ENCODE peak calls at places on chromosome 15, in nine cellular contexts. U, X, F, J, L, T, C, K and P are unnamed samples.

GRCh38 chr15:78049691-78050440 is 27.6 kb downstream of the TBC1D2B start:
- DNase-seq in U (no peak), X (no peak), F (no peak), J (no peak), L (peak; percentile 90), T (no peak), C (no peak), K (no peak), P (no peak)

GRCh38 chr15:51132384-51133139 is 37.9 kb upstream of the TNFAIP8L3 start:
- DNase-seq in U (no peak), X (peak; percentile 45), F (peak; percentile 24), J (peak; percentile 51), L (peak; percentile 94), T (peak; percentile 28), C (peak; percentile 66), K (peak; percentile 35), P (peak; percentile 23)

GRCh38 chr15:40688932-40689799 is 5.8 kb upstream of the RAD51 start:
- DNase-seq in U (no peak), X (no peak), F (no peak), J (no peak), L (no peak), T (no peak), C (no peak), K (no peak), P (no peak)

GRCh38 chr15:40594429-40594836 is 384 bp downstream of the KNL1 start:
- DNase-seq in U (no peak), X (peak; percentile 80), F (peak; percentile 2), J (peak; percentile 83), L (peak; percentile 82), T (peak; percentile 38), C (peak; percentile 75), K (no peak), P (peak; percentile 61)

GRCh38 chr15:39367591-39367990 is 213.3 kb upstream of the THBS1 start:
- DNase-seq in U (no peak), X (no peak), F (no peak), J (no peak), L (no peak), T (no peak), C (no peak), K (no peak), P (no peak)

GRCh38 chr15:92643849-92644815 is 11.4 kb downstream of the FAM174B start:
- DNase-seq in U (no peak), X (no peak), F (no peak), J (no peak), L (no peak), T (no peak), C (no peak), K (no peak), P (no peak)

GRCh38 chr15:84658788-84659411 is 901 bp upstream of the NMB start:
- DNase-seq in U (no peak), X (peak; percentile 26), F (no peak), J (no peak), L (no peak), T (no peak), C (no peak), K (no peak), P (no peak)

GRCh38 chr15:31254431-31255175 is 72.0 kb upstream of the KLF13 start:
- DNase-seq in U (no peak), X (no peak), F (no peak), J (no peak), L (peak; percentile 31), T (no peak), C (no peak), K (no peak), P (no peak)

GRCh38 chr15:79244876-79245275 is 37.6 kb upstream of the ANKRD34C start:
- DNase-seq in U (no peak), X (no peak), F (no peak), J (no peak), L (no peak), T (no peak), C (no peak), K (no peak), P (no peak)

DNA sequence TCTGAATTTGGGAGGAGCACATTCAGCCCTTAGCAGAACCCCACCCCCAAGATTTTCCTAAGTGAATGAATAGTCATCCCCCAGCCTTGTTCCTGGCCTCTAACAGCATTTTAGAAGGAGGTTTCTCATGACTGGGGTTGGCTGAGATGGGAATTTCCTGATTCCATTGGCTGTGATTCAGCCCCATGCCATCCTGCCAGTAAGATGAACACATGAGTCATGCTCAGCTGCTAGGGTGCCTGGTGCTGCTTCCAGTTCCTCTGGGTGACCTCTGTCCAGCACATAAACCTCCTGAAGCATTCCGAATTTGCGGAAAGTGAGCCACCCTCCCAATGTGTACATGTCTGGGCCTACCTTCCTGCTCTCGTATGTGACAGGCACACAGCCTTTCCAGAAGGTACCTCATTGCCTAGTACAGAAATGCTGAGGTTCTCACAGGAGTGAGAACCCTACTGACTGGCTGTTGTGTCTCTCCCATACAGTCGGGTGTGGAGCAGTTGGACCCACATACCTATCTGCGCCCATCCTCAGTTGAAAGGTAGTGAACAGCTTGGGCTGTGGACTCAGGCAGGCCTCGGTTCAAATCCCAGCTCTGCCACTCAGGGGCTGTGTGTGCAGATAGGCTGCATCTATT is 91.7 kb downstream of the APBA2 start:
- DNase-seq in U (no peak), X (no peak), F (no peak), J (no peak), L (peak; percentile 94), T (no peak), C (no peak), K (no peak), P (no peak)
- H3K27ac ChIP-seq in U (no peak overlapping the region), X (peak overlapping the region; percentile 67), F (no peak overlapping the region), J (no peak overlapping the region), L (peak overlapping the region; percentile 13), T (no peak overlapping the region), C (peak overlapping the region; percentile 15), K (no peak overlapping the region), P (no peak overlapping the region)

GRCh38 chr15:25427861-25428260 is 11.0 kb downstream of the UBE3A start:
- DNase-seq in U (no peak), X (no peak), F (no peak), J (peak; percentile 37), L (no peak), T (no peak), C (no peak), K (no peak), P (no peak)
- H3K4me3 ChIP-seq in U (no peak overlapping the region), X (no peak overlapping the region), F (no peak overlapping the region), J (no peak overlapping the region), L (no peak overlapping the region), T (no peak overlapping the region), C (no peak overlapping the region), K (no peak overlapping the region), P (no peak overlapping the region)

GRCh38 chr15:25884354-25884753 is 21.2 kb upstream of the ATP10A start:
- DNase-seq in U (no peak), X (no peak), F (no peak), J (no peak), L (peak; percentile 28), T (no peak), C (no peak), K (no peak), P (no peak)
- H3K27ac ChIP-seq in U (no peak overlapping the region), X (no peak overlapping the region), F (no peak overlapping the region), J (no peak overlapping the region), L (peak overlapping the region; percentile 74), T (no peak overlapping the region), C (no peak overlapping the region), K (no peak overlapping the region), P (no peak overlapping the region)

GRCh38 chr15:33068531-33068990 is 126.0 kb downstream of the FMN1 start:
- DNase-seq in U (no peak), X (peak; percentile 50), F (peak; percentile 61), J (no peak), L (peak; percentile 39), T (peak; percentile 6), C (peak; percentile 49), K (no peak), P (no peak)

GRCh38 chr15:33066584-33066983 is 127.9 kb downstream of the FMN1 start:
- DNase-seq in U (no peak), X (no peak), F (no peak), J (no peak), L (no peak), T (no peak), C (no peak), K (no peak), P (no peak)

GRCh38 chr15:33067456-33067855 is 127.1 kb downstream of the FMN1 start:
- DNase-seq in U (no peak), X (no peak), F (no peak), J (no peak), L (peak; percentile 66), T (no peak), C (no peak), K (no peak), P (no peak)

GRCh38 chr15:33069161-33069560 is 125.4 kb downstream of the FMN1 start:
- DNase-seq in U (no peak), X (no peak), F (no peak), J (no peak), L (no peak), T (no peak), C (no peak), K (no peak), P (no peak)

DNA sequence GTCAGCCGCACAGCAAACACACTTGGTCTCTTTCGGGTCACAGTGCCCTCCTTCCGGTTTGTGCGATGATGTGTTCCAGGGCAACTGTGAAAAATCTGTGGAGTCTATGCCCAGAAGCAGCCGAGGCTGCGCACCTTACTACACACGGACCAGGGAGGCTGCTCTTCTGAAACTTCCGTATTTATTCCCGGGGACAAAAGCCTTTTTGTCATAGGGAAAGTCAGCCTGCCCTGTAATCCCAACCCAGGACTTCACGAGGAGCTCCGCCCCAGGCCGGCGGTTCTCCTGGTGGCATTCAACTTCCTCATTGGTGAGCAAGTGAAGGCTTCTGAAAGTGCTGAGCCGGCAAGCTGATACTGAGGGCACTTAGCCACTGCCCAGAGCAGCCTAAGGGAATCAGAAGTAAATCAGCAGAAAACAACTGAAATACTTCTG is 126.5 kb downstream of the FMN1 start:
- DNase-seq in U (no peak), X (peak; percentile 42), F (peak; percentile 45), J (no peak), L (peak; percentile 68), T (peak; percentile 66), C (peak; percentile 86), K (no peak), P (no peak)
- H3K4me3 ChIP-seq in U (no peak overlapping the region), X (peak overlapping the region; percentile 19), F (peak overlapping the region; percentile 32), J (no peak overlapping the region), L (peak overlapping the region; percentile 60), T (peak overlapping the region; percentile 35), C (no peak overlapping the region), K (no peak overlapping the region), P (no peak overlapping the region)

GRCh38 chr15:35705030-35705884 is 159.3 kb upstream of the DPH6 start:
- DNase-seq in U (no peak), X (no peak), F (no peak), J (no peak), L (no peak), T (no peak), C (no peak), K (no peak), P (no peak)
- H3K27ac ChIP-seq in U (no peak overlapping the region), X (no peak overlapping the region), F (peak overlapping the region; percentile 63), J (no peak overlapping the region), L (no peak overlapping the region), T (no peak overlapping the region), C (peak overlapping the region; percentile 91), K (no peak overlapping the region), P (no peak overlapping the region)